ENCODE peak calls at places on chromosomes 6 and 20, in seven cellular contexts. One of them, this sample, is unnamed.

GRCh38 chr6:156718647-156719394 is 58.4 kb upstream of the ARID1B start:
- DNase-seq in fibroblast of lung: no peak
- DNase-seq in transverse colon: peak
- DNase-seq in right cardiac atrium: peak
- DNase-seq in endodermal cell: no peak
- DNase-seq in mesendoderm: peak
- DNase-seq in GM23248: peak
- DNase-seq in this sample: peak

GRCh38 chr6:35173068-35174042 is 32.2 kb upstream of the TCP11 start:
- DNase-seq in fibroblast of lung: no peak
- DNase-seq in transverse colon: no peak
- DNase-seq in right cardiac atrium: no peak
- DNase-seq in endodermal cell: peak
- DNase-seq in mesendoderm: peak
- DNase-seq in GM23248: peak
- DNase-seq in this sample: no peak

GRCh38 chr6:6315660-6316059 is 4.8 kb downstream of the F13A1 start:
- DNase-seq in fibroblast of lung: peak
- DNase-seq in transverse colon: peak
- DNase-seq in right cardiac atrium: peak
- DNase-seq in endodermal cell: peak
- DNase-seq in mesendoderm: peak
- DNase-seq in GM23248: peak
- DNase-seq in this sample: no peak

GRCh38 chr20:58449703-58450138 is 60.7 kb downstream of the VAPB start:
- DNase-seq in fibroblast of lung: no peak
- DNase-seq in transverse colon: no peak
- DNase-seq in right cardiac atrium: no peak
- DNase-seq in endodermal cell: no peak
- DNase-seq in mesendoderm: no peak
- DNase-seq in GM23248: no peak
- DNase-seq in this sample: no peak

GRCh38 chr20:20535051-20535450 is 167.1 kb downstream of the INSM1 start:
- DNase-seq in fibroblast of lung: no peak
- DNase-seq in transverse colon: no peak
- DNase-seq in right cardiac atrium: no peak
- DNase-seq in endodermal cell: no peak
- DNase-seq in mesendoderm: no peak
- DNase-seq in GM23248: no peak
- DNase-seq in this sample: no peak

GRCh38 chr6:157393667-157394329 is 12.8 kb downstream of the ZDHHC14 start:
- DNase-seq in fibroblast of lung: no peak
- DNase-seq in transverse colon: no peak
- DNase-seq in right cardiac atrium: no peak
- DNase-seq in endodermal cell: no peak
- DNase-seq in mesendoderm: no peak
- DNase-seq in GM23248: no peak
- DNase-seq in this sample: no peak

GRCh38 chr6:26516481-26517427 is 16.7 kb downstream of the BTN1A1 start:
- DNase-seq in fibroblast of lung: no peak
- DNase-seq in transverse colon: no peak
- DNase-seq in right cardiac atrium: no peak
- DNase-seq in endodermal cell: no peak
- DNase-seq in mesendoderm: no peak
- DNase-seq in GM23248: no peak
- DNase-seq in this sample: no peak

GRCh38 chr20:49187330-49188100 is 619 bp downstream of the STAU1 start:
- DNase-seq in fibroblast of lung: no peak
- DNase-seq in transverse colon: peak
- DNase-seq in right cardiac atrium: peak
- DNase-seq in endodermal cell: peak
- DNase-seq in mesendoderm: peak
- DNase-seq in GM23248: peak
- DNase-seq in this sample: peak

GRCh38 chr20:25394276-25394675 is 3.6 kb upstream of the ABHD12 start:
- DNase-seq in fibroblast of lung: no peak
- DNase-seq in transverse colon: no peak
- DNase-seq in right cardiac atrium: no peak
- DNase-seq in endodermal cell: peak
- DNase-seq in mesendoderm: peak
- DNase-seq in GM23248: no peak
- DNase-seq in this sample: no peak

GRCh38 chr6:11366183-11366933 is 133.9 kb upstream of the NEDD9 start:
- DNase-seq in fibroblast of lung: no peak
- DNase-seq in transverse colon: no peak
- DNase-seq in right cardiac atrium: no peak
- DNase-seq in endodermal cell: peak
- DNase-seq in mesendoderm: no peak
- DNase-seq in GM23248: no peak
- DNase-seq in this sample: no peak

GRCh38 chr6:112946051-112946450 is 598.9 kb downstream of the RFPL4B start:
- DNase-seq in fibroblast of lung: peak
- DNase-seq in transverse colon: no peak
- DNase-seq in right cardiac atrium: no peak
- DNase-seq in endodermal cell: no peak
- DNase-seq in mesendoderm: no peak
- DNase-seq in GM23248: no peak
- DNase-seq in this sample: no peak

GRCh38 chr20:45963059-45964011 is 8.7 kb downstream of the ZNF335 start:
- DNase-seq in fibroblast of lung: peak
- DNase-seq in transverse colon: no peak
- DNase-seq in right cardiac atrium: no peak
- DNase-seq in endodermal cell: peak
- DNase-seq in mesendoderm: peak
- DNase-seq in GM23248: peak
- DNase-seq in this sample: peak

GRCh38 chr6:55794136-55794812 is 81.1 kb downstream of the BMP5 start:
- DNase-seq in fibroblast of lung: peak
- DNase-seq in transverse colon: no peak
- DNase-seq in right cardiac atrium: no peak
- DNase-seq in endodermal cell: no peak
- DNase-seq in mesendoderm: no peak
- DNase-seq in GM23248: peak
- DNase-seq in this sample: no peak

GRCh38 chr6:158686791-158687381 is 37.0 kb downstream of the SYTL3 start:
- DNase-seq in fibroblast of lung: no peak
- DNase-seq in transverse colon: peak
- DNase-seq in right cardiac atrium: no peak
- DNase-seq in endodermal cell: no peak
- DNase-seq in mesendoderm: no peak
- DNase-seq in GM23248: no peak
- DNase-seq in this sample: no peak

GRCh38 chr6:131787079-131787478 is 20.7 kb upstream of the ENPP1 start:
- DNase-seq in fibroblast of lung: peak
- DNase-seq in transverse colon: no peak
- DNase-seq in right cardiac atrium: no peak
- DNase-seq in endodermal cell: no peak
- DNase-seq in mesendoderm: no peak
- DNase-seq in GM23248: peak
- DNase-seq in this sample: no peak

GRCh38 chr6:111263837-111264236 is 176.5 kb downstream of the SLC16A10 start:
- DNase-seq in fibroblast of lung: peak
- DNase-seq in transverse colon: no peak
- DNase-seq in right cardiac atrium: no peak
- DNase-seq in endodermal cell: no peak
- DNase-seq in mesendoderm: no peak
- DNase-seq in GM23248: peak
- DNase-seq in this sample: no peak

GRCh38 chr20:57633945-57634491 is 13.8 kb upstream of the ZBP1 start:
- DNase-seq in fibroblast of lung: no peak
- DNase-seq in transverse colon: no peak
- DNase-seq in right cardiac atrium: no peak
- DNase-seq in endodermal cell: no peak
- DNase-seq in mesendoderm: no peak
- DNase-seq in GM23248: no peak
- DNase-seq in this sample: no peak

GRCh38 chr6:37456816-37457560 is 24.0 kb downstream of the CMTR1 start:
- DNase-seq in fibroblast of lung: peak
- DNase-seq in transverse colon: no peak
- DNase-seq in right cardiac atrium: peak
- DNase-seq in endodermal cell: no peak
- DNase-seq in mesendoderm: no peak
- DNase-seq in GM23248: peak
- DNase-seq in this sample: peak

GRCh38 chr20:48205786-48206185 is 420.5 kb upstream of the SULF2 start:
- DNase-seq in fibroblast of lung: no peak
- DNase-seq in transverse colon: no peak
- DNase-seq in right cardiac atrium: no peak
- DNase-seq in endodermal cell: peak
- DNase-seq in mesendoderm: peak
- DNase-seq in GM23248: no peak
- DNase-seq in this sample: no peak

GRCh38 chr20:58618694-58619540 is 32.2 kb upstream of the STX16 start:
- DNase-seq in fibroblast of lung: peak
- DNase-seq in transverse colon: no peak
- DNase-seq in right cardiac atrium: peak
- DNase-seq in endodermal cell: peak
- DNase-seq in mesendoderm: peak
- DNase-seq in GM23248: peak
- DNase-seq in this sample: no peak

GRCh38 chr6:12275084-12275483 is 15.1 kb upstream of the EDN1 start:
- DNase-seq in fibroblast of lung: no peak
- DNase-seq in transverse colon: no peak
- DNase-seq in right cardiac atrium: no peak
- DNase-seq in endodermal cell: no peak
- DNase-seq in mesendoderm: peak
- DNase-seq in GM23248: peak
- DNase-seq in this sample: no peak

GRCh38 chr6:149939909-149940672 is 1.7 kb upstream of the ULBP2 start:
- DNase-seq in fibroblast of lung: no peak
- DNase-seq in transverse colon: no peak
- DNase-seq in right cardiac atrium: no peak
- DNase-seq in endodermal cell: peak
- DNase-seq in mesendoderm: no peak
- DNase-seq in GM23248: no peak
- DNase-seq in this sample: no peak

DNA sequence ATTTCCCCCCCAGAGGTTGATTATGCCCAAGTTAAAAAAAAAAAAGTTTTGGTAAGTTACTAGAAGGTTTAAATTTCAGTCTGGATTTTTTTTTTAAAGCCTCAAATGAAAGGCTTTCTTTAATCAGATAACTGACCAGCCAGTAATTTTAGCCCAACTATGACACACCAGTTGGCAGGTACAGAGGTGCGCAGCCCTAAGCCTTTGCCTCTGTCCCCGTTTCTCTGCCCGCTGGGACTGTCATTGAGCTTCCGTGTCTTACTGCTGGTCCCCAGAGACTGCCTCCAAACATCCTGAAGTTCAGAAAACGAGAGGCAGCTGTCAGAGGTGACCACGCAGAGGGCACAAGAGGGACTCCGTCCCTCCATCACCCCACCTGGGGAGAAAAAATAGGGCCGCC is 118.2 kb downstream of the RPS12 start:
- DNase-seq in fibroblast of lung: no peak
- DNase-seq in transverse colon: no peak
- DNase-seq in right cardiac atrium: no peak
- DNase-seq in endodermal cell: no peak
- DNase-seq in mesendoderm: no peak
- DNase-seq in GM23248: peak
- DNase-seq in this sample: no peak
- H3K4me3 ChIP-seq in fibroblast of lung: no peak
- H3K4me3 ChIP-seq in transverse colon: no peak
- H3K4me3 ChIP-seq in right cardiac atrium: no peak
- H3K4me3 ChIP-seq in endodermal cell: no peak
- H3K4me3 ChIP-seq in mesendoderm: no peak
- H3K4me3 ChIP-seq in GM23248: no peak
- H3K4me3 ChIP-seq in this sample: no peak

GRCh38 chr20:16560216-16560615 is 13.0 kb downstream of the KIF16B start:
- DNase-seq in fibroblast of lung: no peak
- DNase-seq in transverse colon: no peak
- DNase-seq in right cardiac atrium: no peak
- DNase-seq in endodermal cell: no peak
- DNase-seq in mesendoderm: no peak
- DNase-seq in GM23248: no peak
- DNase-seq in this sample: no peak
- H3K27ac ChIP-seq in fibroblast of lung: no peak
- H3K27ac ChIP-seq in transverse colon: no peak
- H3K27ac ChIP-seq in right cardiac atrium: no peak
- H3K27ac ChIP-seq in endodermal cell: no peak
- H3K27ac ChIP-seq in mesendoderm: no peak
- H3K27ac ChIP-seq in GM23248: no peak
- H3K27ac ChIP-seq in this sample: no peak

DNA sequence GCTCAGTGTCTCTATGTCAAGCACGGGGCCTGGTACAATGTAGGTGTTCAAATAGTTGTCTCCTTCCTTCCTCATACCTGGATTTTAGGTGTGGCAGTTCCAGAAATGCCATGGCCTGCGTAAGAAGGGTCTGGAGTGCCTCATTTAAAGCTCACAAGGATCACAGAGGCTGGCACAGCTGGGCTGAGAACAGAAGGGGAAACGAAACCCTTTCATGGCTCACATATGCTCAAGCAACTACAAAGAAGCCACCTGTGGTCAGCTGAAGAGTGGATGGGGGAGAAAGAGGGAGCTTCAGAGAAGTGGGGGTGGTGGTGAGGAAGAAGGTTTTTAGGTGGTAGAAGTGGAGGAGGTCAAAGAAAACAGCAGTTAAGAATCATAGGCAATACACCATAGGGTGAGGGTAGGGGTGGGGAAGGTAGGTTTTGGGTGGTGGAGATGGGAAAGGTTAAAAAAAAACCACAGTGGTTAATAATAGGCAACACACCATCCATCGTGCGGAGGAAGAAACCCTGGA is 17.0 kb upstream of the TOP1 start:
- DNase-seq in fibroblast of lung: no peak
- DNase-seq in transverse colon: peak
- DNase-seq in right cardiac atrium: no peak
- DNase-seq in endodermal cell: no peak
- DNase-seq in mesendoderm: no peak
- DNase-seq in GM23248: no peak
- DNase-seq in this sample: no peak
- H3K4me3 ChIP-seq in fibroblast of lung: no peak
- H3K4me3 ChIP-seq in transverse colon: no peak
- H3K4me3 ChIP-seq in right cardiac atrium: no peak
- H3K4me3 ChIP-seq in endodermal cell: no peak
- H3K4me3 ChIP-seq in mesendoderm: no peak
- H3K4me3 ChIP-seq in GM23248: no peak
- H3K4me3 ChIP-seq in this sample: no peak

GRCh38 chr6:25244865-25245264 is 34.3 kb upstream of the CARMIL1 start:
- DNase-seq in fibroblast of lung: no peak
- DNase-seq in transverse colon: no peak
- DNase-seq in right cardiac atrium: no peak
- DNase-seq in endodermal cell: no peak
- DNase-seq in mesendoderm: no peak
- DNase-seq in GM23248: no peak
- DNase-seq in this sample: no peak

GRCh38 chr6:25239059-25239458 is 40.1 kb upstream of the CARMIL1 start:
- DNase-seq in fibroblast of lung: no peak
- DNase-seq in transverse colon: no peak
- DNase-seq in right cardiac atrium: no peak
- DNase-seq in endodermal cell: no peak
- DNase-seq in mesendoderm: no peak
- DNase-seq in GM23248: no peak
- DNase-seq in this sample: no peak

GRCh38 chr6:25237579-25237978 is 41.6 kb upstream of the CARMIL1 start:
- DNase-seq in fibroblast of lung: no peak
- DNase-seq in transverse colon: no peak
- DNase-seq in right cardiac atrium: no peak
- DNase-seq in endodermal cell: no peak
- DNase-seq in mesendoderm: no peak
- DNase-seq in GM23248: peak
- DNase-seq in this sample: no peak

GRCh38 chr6:25242567-25242966 is 36.6 kb upstream of the CARMIL1 start:
- DNase-seq in fibroblast of lung: no peak
- DNase-seq in transverse colon: no peak
- DNase-seq in right cardiac atrium: no peak
- DNase-seq in endodermal cell: no peak
- DNase-seq in mesendoderm: no peak
- DNase-seq in GM23248: no peak
- DNase-seq in this sample: no peak

GRCh38 chr6:25239498-25239897 is 39.7 kb upstream of the CARMIL1 start:
- DNase-seq in fibroblast of lung: no peak
- DNase-seq in transverse colon: no peak
- DNase-seq in right cardiac atrium: no peak
- DNase-seq in endodermal cell: no peak
- DNase-seq in mesendoderm: no peak
- DNase-seq in GM23248: no peak
- DNase-seq in this sample: no peak
- H3K27ac ChIP-seq in fibroblast of lung: no peak
- H3K27ac ChIP-seq in transverse colon: no peak
- H3K27ac ChIP-seq in right cardiac atrium: no peak
- H3K27ac ChIP-seq in endodermal cell: no peak
- H3K27ac ChIP-seq in mesendoderm: no peak
- H3K27ac ChIP-seq in GM23248: no peak
- H3K27ac ChIP-seq in this sample: no peak

This sample was measured in sigmoid colon.